ENCODE peak calls at places on chromosome 17, in six cellular contexts. L, M, U, X, H and I are unnamed samples.

GRCh38 chr17:5194346-5194745 is 2.7 kb upstream of the ZNF594 start:
- DNase-seq in X (no peak), M (no peak), H (no peak), L (no peak), U (no peak), I (no peak)

GRCh38 chr17:82112866-82113390 is 14.9 kb upstream of the FASN start:
- DNase-seq in H (no peak), L (no peak), X (no peak), M (no peak), U (no peak), I (no peak)

GRCh38 chr17:48244121-48244711 is 136.7 kb downstream of the SNX11 start:
- DNase-seq in M (peak), H (no peak), L (no peak), U (peak), X (no peak), I (no peak)

GRCh38 chr17:64403881-64404460 is 13.3 kb upstream of the PECAM1 start:
- DNase-seq in X (no peak), L (no peak), M (no peak), H (no peak), U (no peak), I (no peak)

GRCh38 chr17:83064732-83065659 is 14.4 kb upstream of the METRNL start:
- DNase-seq in M (no peak), H (peak), X (no peak), U (no peak), L (peak), I (no peak)

GRCh38 chr17:16415031-16415924 is at the start of gene TRPV2:
- DNase-seq in H (no peak), M (peak), U (no peak), L (peak), X (peak), I (no peak)

GRCh38 chr17:12995106-12995895 is 22.5 kb downstream of the ELAC2 start:
- DNase-seq in L (no peak), U (no peak), H (no peak), M (no peak), X (no peak), I (no peak)

GRCh38 chr17:70621593-70621992 is 452.3 kb downstream of the KCNJ2 start:
- DNase-seq in X (no peak), H (no peak), U (peak), L (no peak), M (no peak), I (no peak)

GRCh38 chr17:48626470-48627241 is 498 bp upstream of the HOXB9 start:
- DNase-seq in L (no peak), X (no peak), H (no peak), U (peak), M (peak), I (no peak)

GRCh38 chr17:16304832-16305231 is 48.4 kb downstream of the CENPV start:
- DNase-seq in U (peak), M (no peak), X (no peak), L (no peak), H (no peak), I (no peak)

DNA sequence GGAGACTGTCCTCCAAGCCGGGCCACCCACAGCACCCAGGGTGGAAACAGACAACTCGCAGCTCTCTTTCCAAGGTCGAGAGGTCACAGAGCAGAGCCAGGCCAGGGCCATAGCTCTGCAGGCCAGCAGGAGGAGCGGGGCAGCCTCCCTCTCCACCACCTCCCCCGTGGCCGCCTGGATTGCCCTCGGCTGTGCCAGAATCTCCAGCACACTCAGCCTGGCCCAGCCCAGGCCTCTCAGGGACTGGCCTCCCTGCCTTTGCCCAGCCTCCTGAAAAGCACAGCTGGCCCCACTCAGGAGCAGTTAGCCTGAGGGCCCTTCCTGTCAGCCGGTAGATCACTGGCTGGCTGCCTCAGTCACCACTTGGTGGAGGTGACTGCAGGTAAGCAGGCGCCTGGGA is 85.8 kb upstream of the SEC14L1 start:
- DNase-seq in U (no peak), L (no peak), H (no peak), X (no peak), M (no peak), I (no peak)
- TF ChIP-seq CTCF in U (no peak), L (no peak), H (no peak), X (no peak), M (no peak), I (no peak)

GRCh38 chr17:8835106-8835505 is 32.4 kb downstream of the PIK3R6 start:
- DNase-seq in X (no peak), H (no peak), L (no peak), M (no peak), U (no peak), I (peak)

GRCh38 chr17:8830141-8830540 is 31.0 kb upstream of the MFSD6L start:
- DNase-seq in M (no peak), U (no peak), H (no peak), X (no peak), L (no peak), I (peak)

GRCh38 chr17:8835631-8836364 is 31.7 kb downstream of the PIK3R6 start:
- DNase-seq in X (no peak), H (no peak), U (no peak), L (no peak), M (no peak), I (peak)

GRCh38 chr17:8831234-8831849 is 32.2 kb upstream of the MFSD6L start:
- DNase-seq in M (no peak), H (no peak), X (no peak), L (no peak), U (no peak), I (peak)

GRCh38 chr17:8832711-8833352 is 33.7 kb upstream of the MFSD6L start:
- DNase-seq in X (no peak), U (no peak), M (no peak), H (no peak), L (no peak), I (peak)
- TF ChIP-seq CTCF in X (peak), U (no peak), M (peak), H (no peak), L (peak), I (peak)

DNA sequence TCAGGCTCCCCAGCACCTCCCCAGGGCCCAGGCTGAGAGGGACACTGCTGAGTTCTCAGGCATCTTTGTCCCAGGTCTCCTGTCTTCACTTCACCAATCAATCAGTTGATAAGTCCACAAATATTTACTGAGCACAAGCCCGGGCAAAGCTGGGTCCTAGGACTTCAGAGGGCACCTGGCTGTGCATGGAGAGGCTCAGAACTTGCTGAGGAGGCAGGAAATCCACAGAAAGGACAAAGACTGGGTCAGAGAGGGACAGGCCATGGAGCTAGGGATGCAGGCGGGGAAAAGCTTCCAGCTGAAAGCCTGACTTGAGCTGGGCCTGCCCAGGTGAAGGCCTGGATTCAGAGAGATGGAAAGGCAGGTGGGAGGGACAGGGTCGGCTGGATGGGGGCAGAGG is 33.2 kb upstream of the C1QL1 start:
- DNase-seq in L (no peak), X (no peak), M (no peak), H (no peak), U (no peak), I (no peak)
- TF ChIP-seq CTCF in L (no peak), X (no peak), M (no peak), H (no peak), U (no peak), I (no peak)

GRCh38 chr17:57084802-57085447 is at the start of gene AKAP1:
- DNase-seq in H (peak), X (peak), L (peak), M (peak), U (peak), I (peak)
- TF ChIP-seq CTCF in H (peak), X (peak), L (peak), M (no peak), U (peak), I (peak)

GRCh38 chr17:52297230-52298010 is 138.9 kb upstream of the CA10 start:
- DNase-seq in L (no peak), X (no peak), M (peak), U (no peak), H (no peak), I (no peak)
- TF ChIP-seq CTCF in L (no peak), X (no peak), M (no peak), U (no peak), H (no peak), I (no peak)

DNA sequence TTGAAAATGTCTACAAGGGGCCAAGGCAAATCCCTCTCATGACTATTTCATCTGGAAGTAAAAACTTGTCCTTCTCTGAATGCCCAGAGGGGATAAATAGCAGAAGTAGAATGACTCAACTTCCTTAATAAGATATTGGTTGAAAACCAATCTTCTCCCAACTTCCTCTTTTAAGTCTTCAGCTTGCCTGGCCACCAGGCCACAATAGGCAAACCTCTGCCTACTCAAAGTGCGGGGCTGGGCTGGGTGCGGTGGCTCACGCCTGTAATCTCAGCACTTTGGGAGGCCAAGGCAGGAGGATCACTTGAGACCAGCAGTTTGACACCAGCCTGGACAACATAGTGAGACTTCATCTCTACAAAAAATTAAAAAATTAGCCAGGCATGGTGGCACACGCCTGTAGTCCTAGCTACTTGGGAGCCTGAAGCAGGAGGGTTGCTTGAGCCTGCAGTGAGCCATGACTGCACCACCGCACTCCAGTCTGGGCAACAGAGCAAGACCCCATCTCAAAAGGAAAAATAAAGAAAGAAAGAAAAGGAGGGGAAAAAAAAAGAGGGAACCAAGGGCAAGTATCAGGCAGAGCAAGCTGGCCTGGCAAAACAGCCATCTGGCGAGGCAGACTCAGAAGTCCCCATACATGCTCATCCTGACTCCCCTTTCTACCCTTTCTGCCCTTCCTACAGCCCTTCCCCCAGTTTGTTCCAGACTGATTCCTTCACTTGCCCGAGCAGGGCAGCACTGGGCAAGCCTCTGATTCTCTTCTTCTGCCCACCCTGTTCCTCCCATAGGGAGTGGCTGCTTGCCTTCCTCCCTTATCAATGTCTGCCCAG is 20.6 kb downstream of the MAP3K14 start:
- DNase-seq in L (no peak), X (no peak), M (no peak), H (no peak), U (peak), I (no peak)
- TF ChIP-seq CTCF in L (no peak), X (no peak), M (no peak), H (no peak), U (no peak), I (no peak)

GRCh38 chr17:42028791-42029127 is 8.9 kb downstream of the NKIRAS2 start:
- DNase-seq in L (no peak), U (no peak), X (no peak), H (no peak), M (no peak), I (no peak)

GRCh38 chr17:42027540-42027889 is 7.6 kb downstream of the NKIRAS2 start:
- DNase-seq in L (no peak), U (no peak), H (no peak), M (no peak), X (peak), I (no peak)

GRCh38 chr17:42025191-42025579 is 5.3 kb downstream of the NKIRAS2 start:
- DNase-seq in L (no peak), X (no peak), M (no peak), H (no peak), U (no peak), I (no peak)

GRCh38 chr17:42026821-42027539 is 7.1 kb downstream of the NKIRAS2 start:
- DNase-seq in H (no peak), L (no peak), U (no peak), X (peak), M (no peak), I (no peak)

GRCh38 chr17:42027961-42028790 is 8.3 kb downstream of the NKIRAS2 start:
- DNase-seq in X (no peak), M (peak), H (no peak), L (no peak), U (no peak), I (no peak)
- TF ChIP-seq CTCF in X (no peak), M (peak), H (no peak), L (no peak), U (peak), I (peak)

GRCh38 chr17:79991140-79991923 is 44.3 kb downstream of the TBC1D16 start:
- DNase-seq in M (peak), U (peak), L (peak), X (peak), H (peak), I (peak)
- TF ChIP-seq CTCF in M (peak), U (peak), L (peak), X (peak), H (peak), I (peak)

GRCh38 chr17:39607057-39607850 is 466 bp downstream of the NEUROD2 start:
- DNase-seq in U (no peak), M (no peak), H (no peak), X (no peak), L (no peak), I (no peak)
- TF ChIP-seq CTCF in U (no peak), M (no peak), H (no peak), X (no peak), L (no peak), I (no peak)

GRCh38 chr17:73906896-73907600 is 262.8 kb upstream of the SDK2 start:
- DNase-seq in M (no peak), H (no peak), X (no peak), U (no peak), L (no peak), I (peak)
- TF ChIP-seq CTCF in M (no peak), H (no peak), X (no peak), U (no peak), L (no peak), I (no peak)